ENCODE peak calls at places on chromosomes 13 and 19, in seven cellular contexts. E is PC-9; A is stimulated activated CD4-positive, alpha-beta T cell treated with anti-CD3 and anti-CD28 coated beads, Interleukin-2, amount 100 ng/mL, for 48 hours; K is effector memory CD4-positive, alpha-beta T cell; H is HT1080; J is H4; L is GM12865. X is an unnamed sample.

GRCh38 chr19:43425567-43426392 is 11.1 kb downstream of the TEX101 start:
- DNase-seq in H (no peak), L (no peak), J (peak; percentile 48), A (no peak), E (peak; percentile 58), K (no peak), X (peak; percentile 47)

GRCh38 chr19:13109361-13110098 is 6.9 kb upstream of the LYL1 start:
- DNase-seq in K (no peak), A (no peak), H (no peak), E (no peak), J (no peak), L (no peak), X (no peak)

GRCh38 chr19:1624458-1624857 is 19.2 kb upstream of the UQCR11 start:
- DNase-seq in K (no peak), A (peak; percentile 44), J (peak; percentile 12), H (no peak), E (no peak), L (peak; percentile 58), X (peak; percentile 14)

GRCh38 chr19:48506138-48506733 is 5.4 kb downstream of the LMTK3 start:
- DNase-seq in A (no peak), H (peak; percentile 63), K (no peak), L (peak; percentile 65), J (peak; percentile 72), E (peak; percentile 59), X (peak; percentile 78)

GRCh38 chr19:13031917-13032623 is 36.8 kb downstream of the NFIX start:
- DNase-seq in J (peak; percentile 29), H (no peak), L (no peak), E (peak; percentile 68), K (no peak), A (no peak), X (no peak)

GRCh38 chr13:106318941-106319411 is 216.5 kb downstream of the EFNB2 start:
- DNase-seq in K (no peak), E (peak; percentile 98), H (peak; percentile 97), L (no peak), A (no peak), J (peak; percentile 82), X (peak; percentile 15)

GRCh38 chr13:90533866-90534265 is 813.6 kb upstream of the MIR17HG start:
- DNase-seq in H (no peak), L (no peak), E (no peak), J (no peak), K (no peak), A (no peak), X (no peak)

GRCh38 chr13:101639711-101640110 is 187.2 kb downstream of the ITGBL1 start:
- DNase-seq in E (no peak), H (peak; percentile 26), K (no peak), J (no peak), A (no peak), L (no peak), X (no peak)

GRCh38 chr19:13022111-13022858 is 27.0 kb downstream of the NFIX start:
- DNase-seq in H (peak; percentile 30), K (no peak), E (no peak), A (no peak), J (peak; percentile 33), L (peak; percentile 56), X (no peak)

GRCh38 chr19:7159105-7159933 is 89.8 kb downstream of the ZNF557 start:
- DNase-seq in K (no peak), H (peak; percentile 26), E (no peak), L (no peak), A (no peak), J (peak; percentile 74), X (no peak)

GRCh38 chr19:12983561-12984142 is 11.6 kb upstream of the NFIX start:
- DNase-seq in L (peak; percentile 78), H (peak; percentile 73), E (no peak), K (peak; percentile 68), A (peak; percentile 86), J (peak; percentile 47), X (peak; percentile 67)

GRCh38 chr13:95713651-95714050 is 36.7 kb downstream of the DNAJC3 start:
- DNase-seq in J (no peak), E (peak; percentile 53), H (no peak), L (no peak), K (no peak), A (no peak), X (no peak)

GRCh38 chr19:39386557-39386956 is 4.3 kb downstream of the PAF1 start:
- DNase-seq in K (no peak), J (no peak), L (no peak), E (no peak), A (no peak), H (no peak), X (no peak)

GRCh38 chr19:934865-935422 is 9.1 kb downstream of the ARID3A start:
- DNase-seq in E (no peak), L (no peak), J (peak; percentile 85), K (no peak), A (no peak), H (no peak), X (no peak)

GRCh38 chr13:110464547-110465343 is 96.8 kb downstream of the RAB20 start:
- DNase-seq in E (no peak), J (no peak), K (no peak), L (no peak), H (no peak), A (no peak), X (no peak)

GRCh38 chr19:1123885-1124677 is 20.3 kb downstream of the GPX4 start:
- DNase-seq in H (no peak), E (no peak), L (no peak), A (no peak), K (no peak), J (no peak), X (no peak)

GRCh38 chr13:44648392-44649117 is 72.4 kb upstream of the TSC22D1 start:
- DNase-seq in J (no peak), L (peak; percentile 26), E (no peak), H (no peak), K (no peak), A (no peak), X (peak; percentile 16)

GRCh38 chr19:46294475-46294874 is 2.4 kb upstream of the HIF3A start:
- DNase-seq in A (no peak), J (no peak), K (no peak), H (no peak), L (no peak), E (no peak), X (no peak)

GRCh38 chr13:100131863-100132574 is 43.1 kb downstream of the PCCA start:
- DNase-seq in A (no peak), H (peak; percentile 97), E (no peak), J (peak; percentile 58), K (no peak), L (peak; percentile 20), X (peak; percentile 9)

GRCh38 chr19:49551531-49551930 is 23.7 kb downstream of the RCN3 start:
- DNase-seq in J (no peak), A (no peak), K (no peak), H (no peak), L (no peak), E (no peak), X (no peak)

GRCh38 chr13:48492123-48493075 is 40.5 kb downstream of the RCBTB2 start:
- DNase-seq in H (no peak), A (peak; percentile 45), E (no peak), L (peak; percentile 95), K (peak; percentile 51), J (no peak), X (peak; percentile 94)

GRCh38 chr19:51560339-51560738 is 10.7 kb upstream of the ZNF175 start:
- DNase-seq in E (no peak), J (no peak), A (no peak), K (no peak), H (no peak), L (no peak), X (no peak)

X was measured in OCI-M1.